ENCODE peak calls at places on chromosomes 6 and 20, in four cellular contexts. X is K562, P is HEK293T, I is HepG2. Z is an unnamed sample.

GRCh38 chr6:163261361-163261760 is 153.2 kb upstream of the QKI start:
- DNase-seq in X (no peak), P (no peak), I (no peak), Z (no peak)

GRCh38 chr20:22805219-22805618 is 220.8 kb upstream of the FOXA2 start:
- DNase-seq in X (no peak), P (no peak), I (peak; percentile 17), Z (no peak)

GRCh38 chr6:149482542-149483261 is 2.1 kb downstream of the ZC3H12D start:
- DNase-seq in X (no peak), P (no peak), I (no peak), Z (no peak)

GRCh38 chr6:35731414-35731735 is 5.5 kb upstream of the ARMC12 start:
- DNase-seq in X (peak; percentile 97), P (peak; percentile 83), I (peak; percentile 89), Z (peak; percentile 72)

GRCh38 chr6:53171605-53172467 is 23.2 kb upstream of the GCM1 start:
- DNase-seq in X (peak; percentile 88), P (peak; percentile 87), I (peak; percentile 76), Z (peak; percentile 37)

GRCh38 chr6:118382126-118382525 is 166.0 kb upstream of the PLN start:
- DNase-seq in X (no peak), P (no peak), I (no peak), Z (no peak)

GRCh38 chr6:30748301-30748769 is 4.0 kb upstream of the IER3 start:
- DNase-seq in X (no peak), P (no peak), I (no peak), Z (no peak)

GRCh38 chr6:150334790-150335783 is 33.7 kb upstream of the IYD start:
- DNase-seq in X (peak; percentile 84), P (peak; percentile 64), I (peak; percentile 52), Z (no peak)

GRCh38 chr6:52577778-52578473 is 1.1 kb upstream of the TRAM2 start:
- DNase-seq in X (peak; percentile 41), P (no peak), I (no peak), Z (no peak)

GRCh38 chr6:36590237-36590636 is 3.9 kb upstream of the SRSF3 start:
- DNase-seq in X (no peak), P (no peak), I (peak; percentile 57), Z (no peak)

GRCh38 chr20:50460608-50461268 is 49.4 kb upstream of the PTPN1 start:
- DNase-seq in X (peak; percentile 88), P (peak; percentile 88), I (peak; percentile 91), Z (no peak)

GRCh38 chr20:50467618-50468373 is 42.4 kb upstream of the PTPN1 start:
- DNase-seq in X (peak; percentile 86), P (peak; percentile 65), I (peak; percentile 77), Z (no peak)

GRCh38 chr20:50464725-50465650 is 45.2 kb upstream of the PTPN1 start:
- DNase-seq in X (no peak), P (no peak), I (peak; percentile 46), Z (no peak)

GRCh38 chr20:50462093-50462685 is 48.0 kb upstream of the PTPN1 start:
- DNase-seq in X (no peak), P (no peak), I (no peak), Z (no peak)

DNA sequence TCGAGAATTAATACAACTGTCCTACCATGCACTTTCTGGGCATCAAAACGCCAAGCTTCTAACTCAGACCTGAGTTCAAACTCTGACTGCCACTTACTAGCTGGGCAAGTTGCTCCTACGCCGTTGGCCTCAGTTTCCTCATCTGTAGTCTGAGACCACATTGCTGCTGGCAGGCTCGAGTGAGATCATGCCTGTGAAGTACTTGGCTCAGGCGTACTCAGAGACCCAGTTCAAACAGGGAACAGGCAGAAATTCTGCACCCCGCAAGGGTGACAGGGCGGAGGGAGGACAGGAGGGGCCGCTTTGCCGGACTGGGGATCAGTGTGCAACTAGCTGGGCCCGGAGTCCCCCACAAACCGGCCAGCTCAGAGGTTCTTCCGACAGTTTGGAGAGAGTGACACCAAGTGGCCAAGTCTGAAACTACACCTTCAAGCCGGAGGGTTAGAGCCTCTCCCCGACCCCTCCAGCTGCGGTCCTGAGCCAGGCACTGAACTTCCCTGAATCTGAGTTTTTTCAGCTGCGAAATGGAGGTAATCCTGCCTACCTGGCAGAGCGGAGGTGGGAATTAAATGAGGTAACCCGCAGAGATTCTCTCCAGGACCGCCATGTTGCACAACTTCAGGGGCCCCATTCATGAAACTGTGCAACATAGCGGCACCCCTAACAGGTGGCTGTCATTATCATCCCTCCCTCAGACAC is 46.0 kb upstream of the PTPN1 start:
- DNase-seq in X (peak; percentile 75), P (peak; percentile 58), I (peak; percentile 66), Z (no peak)
- TF ChIP-seq FOXK2 in X (no peak), P (no peak), I (no peak), Z (no peak)

DNA sequence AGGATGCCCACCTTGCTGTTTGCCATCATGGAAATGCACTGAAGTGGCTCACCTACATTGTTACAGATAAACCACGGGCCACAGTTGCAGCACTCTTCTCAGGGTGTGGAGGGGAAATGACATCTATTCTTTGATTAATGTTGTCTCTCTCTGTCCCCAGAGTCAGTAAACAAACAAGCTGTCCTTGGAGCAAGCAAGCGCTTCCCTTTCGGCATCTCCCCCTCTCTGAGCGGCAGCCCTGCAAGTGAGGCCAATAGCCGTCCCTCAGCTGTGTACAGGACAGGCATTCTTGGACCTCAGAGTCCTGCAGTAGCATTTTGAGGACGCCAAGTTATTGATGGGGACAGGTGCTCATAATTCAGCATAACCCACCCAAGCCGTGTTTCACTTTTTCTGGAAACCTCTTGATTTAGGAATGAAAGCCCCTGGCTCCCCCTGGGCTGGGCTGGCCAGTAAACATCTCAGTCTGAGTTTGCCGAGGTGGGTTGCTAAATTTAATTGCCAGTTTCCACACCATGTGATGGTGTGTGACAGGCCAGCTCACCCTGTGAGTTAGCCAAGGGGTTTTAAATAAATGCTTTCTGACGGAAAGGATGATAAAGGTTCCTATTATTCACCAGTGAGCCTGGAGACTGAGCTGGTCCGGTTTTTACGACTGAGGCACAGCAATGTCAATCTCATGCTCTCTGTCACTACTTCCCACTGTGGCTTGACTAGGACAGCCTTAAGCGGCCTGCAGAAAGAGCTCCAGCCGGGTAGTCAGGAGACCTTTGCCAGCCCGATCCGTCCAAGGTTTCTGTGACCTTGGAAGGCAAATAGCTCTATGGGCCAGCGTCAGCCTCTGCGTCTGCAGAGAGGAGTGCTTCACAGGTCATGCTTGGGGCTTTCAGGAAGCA is 214.8 kb upstream of the RREB1 start:
- DNase-seq in X (no peak), P (no peak), I (no peak), Z (no peak)
- TF ChIP-seq FOXK2 in X (no peak), P (no peak), I (no peak), Z (no peak)

DNA sequence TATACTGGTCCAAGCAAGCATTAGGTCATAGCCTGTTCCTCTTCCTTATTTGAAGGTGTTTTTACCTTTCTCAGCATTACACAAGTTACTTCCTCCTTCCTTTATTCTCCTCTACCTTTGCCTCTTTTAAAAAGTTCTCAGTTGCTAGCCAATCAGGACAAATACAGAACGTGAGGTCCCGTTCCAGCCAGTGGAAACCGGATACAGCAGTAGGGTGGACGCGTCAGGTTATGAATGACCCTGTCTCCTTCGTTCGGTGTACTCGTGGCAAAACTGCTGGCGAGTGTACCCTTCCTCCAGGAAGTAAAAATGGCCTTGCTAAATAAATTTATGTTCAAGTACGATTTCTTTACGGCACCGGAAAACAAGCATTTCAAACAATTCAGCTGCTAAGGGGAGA is 76.9 kb upstream of the MLN start:
- DNase-seq in X (no peak), P (no peak), I (no peak), Z (no peak)
- TF ChIP-seq FOXK2 in X (no peak), P (no peak), I (no peak), Z (no peak)

GRCh38 chr20:58550661-58551060 is 35.5 kb upstream of the APCDD1L start:
- DNase-seq in X (peak; percentile 34), P (no peak), I (no peak), Z (no peak)
- TF ChIP-seq FOXK2 in X (no peak), P (no peak), I (no peak), Z (no peak)

DNA sequence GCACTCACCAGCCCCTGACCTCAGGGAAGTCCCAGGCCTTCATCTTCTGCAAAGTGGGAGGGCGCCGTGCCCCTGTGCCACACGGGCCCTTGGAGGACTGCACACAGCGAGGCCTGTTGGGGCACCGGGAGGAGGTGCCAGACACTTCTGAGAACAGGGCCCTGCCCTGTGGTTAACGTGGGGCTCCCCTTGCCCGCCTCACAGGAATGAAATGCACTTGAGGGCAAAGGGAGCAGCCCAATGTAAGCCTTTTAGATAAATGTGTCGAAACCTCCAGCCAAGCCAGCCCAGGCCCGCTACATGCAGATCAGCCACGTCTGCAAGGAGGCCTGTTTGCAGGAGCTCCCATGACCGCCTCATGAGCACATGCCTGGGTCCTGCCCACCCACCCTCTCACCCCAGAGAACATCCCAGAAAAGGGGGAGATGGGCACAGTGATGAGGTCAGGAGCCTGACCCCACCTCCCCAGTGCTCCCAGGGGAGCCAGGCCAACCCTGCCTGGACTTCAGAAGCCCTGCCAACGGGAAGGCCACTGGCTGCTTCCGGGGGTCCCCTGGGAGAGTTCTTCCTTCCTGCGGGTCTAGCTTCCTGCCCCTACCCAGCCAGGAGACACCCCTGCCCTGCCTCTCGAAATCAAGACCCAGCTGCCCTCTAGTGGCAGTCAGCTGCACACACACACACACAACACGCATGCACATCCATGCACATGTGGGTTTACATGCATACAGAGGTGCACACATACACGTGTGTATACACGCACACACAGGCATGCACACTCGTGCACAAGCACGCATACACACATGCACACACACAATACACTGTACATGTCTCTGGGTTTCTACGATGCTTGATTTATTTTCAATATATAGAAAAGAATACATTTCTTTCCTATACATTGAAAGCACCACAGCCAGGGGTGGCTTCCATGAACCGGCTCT is 178.7 kb downstream of the TAF4 start:
- DNase-seq in X (peak; percentile 56), P (peak; percentile 68), I (peak; percentile 53), Z (no peak)
- TF ChIP-seq FOXK2 in X (no peak), P (no peak), I (no peak), Z (no peak)

GRCh38 chr6:161406633-161407032 is 132.8 kb upstream of the AGPAT4 start:
- DNase-seq in X (peak; percentile 21), P (no peak), I (no peak), Z (no peak)
- TF ChIP-seq FOXK2 in X (peak; percentile 19), P (no peak), I (no peak), Z (no peak)